ENCODE peak calls at places on chromosomes 4 and X, in five cellular contexts. P is A172, I is AG09309, R is HT1080, Y is Right ventricle myocardium superior. A is an unnamed sample.

GRCh38 chr4:121599049-121599448 is 97.7 kb downstream of the ANXA5 start:
- DNase-seq in P (no peak), I (no peak), R (no peak), Y (no peak), A (no peak)

GRCh38 chr4:189445613-189446012 is 495.1 kb upstream of the FRG1 start:
- DNase-seq in P (no peak), I (no peak), R (no peak), Y (no peak), A (no peak)

GRCh38 chr4:30208731-30209435 is 511.3 kb upstream of the PCDH7 start:
- DNase-seq in P (peak; percentile 48), I (peak; percentile 4), R (peak; percentile 82), Y (no peak), A (no peak)

GRCh38 chr4:76007089-76007559 is at the start of gene CXCL9:
- DNase-seq in P (no peak), I (no peak), R (no peak), Y (no peak), A (no peak)

GRCh38 chr4:150231108-150231770 is 153.0 kb downstream of the DCLK2 start:
- DNase-seq in P (no peak), I (no peak), R (no peak), Y (no peak), A (no peak)

GRCh38 chrX:77628294-77629025 is 157.6 kb downstream of the ATRX start:
- DNase-seq in P (no peak), I (no peak), R (no peak), Y (no peak), A (no peak)

GRCh38 chr4:39526810-39527295 is 386 bp downstream of the UGDH start:
- DNase-seq in P (peak; percentile 26), I (no peak), R (no peak), Y (no peak), A (peak; percentile 47)

GRCh38 chrX:136028383-136028984 is 43.2 kb downstream of the SLC9A6 start:
- DNase-seq in P (peak; percentile 6), I (peak; percentile 31), R (peak; percentile 31), Y (no peak), A (peak; percentile 20)

GRCh38 chrX:119502727-119503483 is 34.7 kb downstream of the SLC25A5 start:
- DNase-seq in P (peak; percentile 21), I (no peak), R (peak; percentile 80), Y (no peak), A (no peak)

A was measured in GM10248.